ENCODE peak calls at places on chromosomes 7 and 10, in eight cellular contexts. V is WERI-Rb-1, N is RWPE1, U is A549, J is GM12865, B is IMR-90, L is body of pancreas, H is HFFc6. I is an unnamed sample.

GRCh38 chr7:13144622-13145021 is 457.2 kb downstream of the ARL4A start:
- DNase-seq in V (no peak), N (no peak), U (no peak), J (no peak), B (peak), L (peak), H (no peak), I (no peak)

GRCh38 chr10:10644317-10645111 is 373.2 kb upstream of the CELF2 start:
- DNase-seq in V (no peak), N (peak), U (no peak), J (no peak), B (peak), L (no peak), H (no peak), I (peak)

GRCh38 chr7:6650521-6651011 is 13.4 kb downstream of the ZNF316 start:
- DNase-seq in V (peak), N (no peak), U (no peak), J (no peak), B (no peak), L (no peak), H (no peak), I (no peak)

GRCh38 chr10:58189269-58189668 is 78.4 kb downstream of the IPMK start:
- DNase-seq in V (no peak), N (peak), U (peak), J (no peak), B (peak), L (no peak), H (no peak), I (peak)

GRCh38 chr10:88219753-88220152 is 356.3 kb downstream of the PTEN start:
- DNase-seq in V (no peak), N (no peak), U (no peak), J (no peak), B (no peak), L (no peak), H (no peak), I (no peak)

GRCh38 chr10:126122856-126123255 is 226.5 kb downstream of the FANK1 start:
- DNase-seq in V (no peak), N (no peak), U (no peak), J (no peak), B (no peak), L (no peak), H (no peak), I (no peak)

GRCh38 chr7:1466524-1467271 is 7.4 kb upstream of the MICALL2 start:
- DNase-seq in V (peak), N (peak), U (peak), J (peak), B (peak), L (peak), H (peak), I (no peak)

GRCh38 chr10:22693371-22693784 is 21.0 kb downstream of the PIP4K2A start:
- DNase-seq in V (no peak), N (no peak), U (no peak), J (peak), B (peak), L (no peak), H (peak), I (peak)

GRCh38 chr7:111560773-111561658 is 1.3 kb downstream of the IMMP2L start:
- DNase-seq in V (no peak), N (peak), U (peak), J (peak), B (peak), L (peak), H (peak), I (peak)

GRCh38 chr10:29543715-29544114 is 91.1 kb downstream of the SVIL start:
- DNase-seq in V (no peak), N (no peak), U (no peak), J (no peak), B (no peak), L (no peak), H (no peak), I (no peak)

GRCh38 chr7:35725280-35725680 is 30.3 kb upstream of the HERPUD2 start:
- DNase-seq in V (no peak), N (no peak), U (no peak), J (peak), B (no peak), L (peak), H (no peak), I (no peak)

GRCh38 chr7:110050831-110051230 is 1040.1 kb upstream of the LRRN3 start:
- DNase-seq in V (no peak), N (peak), U (no peak), J (no peak), B (no peak), L (no peak), H (no peak), I (no peak)

GRCh38 chr10:85778074-85778473 is 588.5 kb downstream of the GRID1 start:
- DNase-seq in V (no peak), N (no peak), U (no peak), J (no peak), B (no peak), L (no peak), H (no peak), I (no peak)

GRCh38 chr7:140230862-140231778 is 54.3 kb upstream of the KDM7A start:
- DNase-seq in V (peak), N (no peak), U (peak), J (no peak), B (peak), L (peak), H (no peak), I (peak)

GRCh38 chr7:102305414-102306268 is 19.0 kb downstream of the SH2B2 start:
- DNase-seq in V (no peak), N (no peak), U (no peak), J (peak), B (no peak), L (no peak), H (no peak), I (no peak)

GRCh38 chr7:78326870-78327269 is 528.3 kb downstream of the PHTF2 start:
- DNase-seq in V (no peak), N (no peak), U (no peak), J (no peak), B (peak), L (peak), H (peak), I (no peak)

GRCh38 chr7:158399762-158400161 is 187.9 kb downstream of the PTPRN2 start:
- DNase-seq in V (no peak), N (no peak), U (no peak), J (no peak), B (no peak), L (no peak), H (no peak), I (no peak)

GRCh38 chr10:48496831-48497792 is 107.8 kb downstream of the ARHGAP22 start:
- DNase-seq in V (no peak), N (peak), U (no peak), J (no peak), B (peak), L (no peak), H (peak), I (peak)

GRCh38 chr10:72049969-72050781 is 38.2 kb downstream of the SPOCK2 start:
- DNase-seq in V (peak), N (no peak), U (no peak), J (peak), B (no peak), L (no peak), H (no peak), I (no peak)

GRCh38 chr7:148255333-148255732 is 335.2 kb upstream of the C7orf33 start:
- DNase-seq in V (no peak), N (no peak), U (no peak), J (no peak), B (no peak), L (no peak), H (no peak), I (no peak)
- TF ChIP-seq CTCF in V (no peak), N (peak), U (peak), J (no peak), B (no peak), L (no peak), H (peak), I (peak)

DNA sequence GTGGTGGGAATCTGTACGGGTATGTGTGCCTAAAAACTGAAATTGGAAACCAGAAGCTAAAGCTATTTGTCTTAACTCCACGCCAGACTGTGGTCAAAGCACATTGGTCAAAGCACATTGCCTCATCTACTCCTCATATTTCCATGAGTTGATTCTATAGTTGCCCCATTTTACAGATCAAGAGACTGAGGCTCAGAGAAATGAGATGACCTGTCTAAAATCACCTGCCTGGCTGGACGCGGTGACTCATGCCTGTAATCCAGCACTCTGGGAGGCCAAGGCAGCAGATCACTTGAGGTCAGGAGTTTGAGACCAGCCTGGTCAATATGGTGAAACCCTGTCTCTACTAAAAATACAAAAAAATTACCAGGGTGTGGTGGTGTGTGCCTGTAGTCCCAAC is 21.7 kb upstream of the MNX1 start:
- DNase-seq in V (no peak), N (no peak), U (no peak), J (no peak), B (no peak), L (no peak), H (no peak), I (no peak)
- TF ChIP-seq CTCF in V (no peak), N (no peak), U (no peak), J (no peak), B (no peak), L (no peak), H (no peak), I (no peak)

GRCh38 chr7:148684289-148684688 is 14.4 kb upstream of the CUL1 start:
- DNase-seq in V (no peak), N (no peak), U (no peak), J (no peak), B (no peak), L (no peak), H (no peak), I (no peak)
- TF ChIP-seq CTCF in V (no peak), N (no peak), U (no peak), J (no peak), B (no peak), L (no peak), H (no peak), I (no peak)

DNA sequence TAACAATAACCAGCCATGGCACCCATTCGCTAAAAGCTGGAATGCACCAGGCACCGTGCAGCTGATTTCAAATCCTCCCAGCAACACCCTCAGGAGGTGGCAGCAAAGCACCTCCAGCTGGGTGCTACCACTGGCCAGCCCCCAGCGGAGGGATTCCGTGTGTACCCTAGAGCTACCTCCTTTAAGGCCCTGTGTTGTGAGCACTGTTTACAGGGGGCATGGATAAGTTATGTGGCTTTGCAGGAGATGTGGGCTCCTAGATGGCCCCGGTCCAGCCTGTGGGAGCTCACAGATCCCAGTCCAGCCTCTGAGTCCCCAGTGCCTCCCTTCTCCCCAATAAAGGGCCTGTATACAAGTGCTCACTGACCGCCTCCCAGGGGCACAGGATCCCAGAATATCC is 27.1 kb downstream of the TNRC18 start:
- DNase-seq in V (no peak), N (peak), U (peak), J (peak), B (no peak), L (peak), H (no peak), I (peak)
- TF ChIP-seq CTCF in V (no peak), N (no peak), U (peak), J (peak), B (no peak), L (peak), H (no peak), I (peak)

DNA sequence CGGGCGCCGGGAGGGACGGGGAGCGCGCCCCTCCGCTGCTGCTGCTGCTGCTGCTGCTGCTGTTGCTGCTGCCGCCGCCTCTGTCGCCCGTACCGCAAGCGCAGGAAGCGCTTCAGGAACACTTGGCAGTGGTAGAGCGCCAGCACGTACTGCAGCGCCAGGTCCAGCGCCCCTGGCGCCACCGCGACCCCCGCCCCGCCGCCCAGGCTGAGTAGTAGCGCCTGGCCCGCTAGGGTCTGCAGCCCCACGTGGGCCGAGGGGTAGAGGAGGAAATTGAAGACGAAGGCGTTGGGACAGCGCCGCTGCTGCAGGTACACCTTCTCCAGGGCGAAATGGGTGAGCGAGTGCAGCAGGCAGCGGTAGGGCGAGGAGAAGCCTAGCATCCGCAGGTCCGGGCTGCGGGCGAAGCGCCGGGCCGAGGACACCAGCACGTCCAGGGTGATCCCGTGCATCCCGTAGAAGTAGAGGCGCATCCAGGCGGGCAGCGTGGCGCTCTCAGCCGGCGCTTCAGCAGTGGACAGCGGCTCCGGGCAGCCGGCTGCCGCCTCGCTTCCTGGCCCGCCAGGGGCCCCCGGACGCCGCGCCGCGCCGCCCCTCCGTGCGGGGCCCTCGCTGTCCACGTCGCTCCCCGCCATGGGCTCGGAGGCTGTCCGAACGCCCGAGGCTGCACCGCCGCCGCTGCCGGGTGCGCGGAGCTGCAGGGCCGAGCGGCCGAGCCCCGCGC is at the start of gene TMEM229A:
- DNase-seq in V (peak), N (peak), U (peak), J (peak), B (peak), L (peak), H (no peak), I (peak)
- TF ChIP-seq CTCF in V (peak), N (no peak), U (peak), J (no peak), B (no peak), L (no peak), H (no peak), I (no peak)

DNA sequence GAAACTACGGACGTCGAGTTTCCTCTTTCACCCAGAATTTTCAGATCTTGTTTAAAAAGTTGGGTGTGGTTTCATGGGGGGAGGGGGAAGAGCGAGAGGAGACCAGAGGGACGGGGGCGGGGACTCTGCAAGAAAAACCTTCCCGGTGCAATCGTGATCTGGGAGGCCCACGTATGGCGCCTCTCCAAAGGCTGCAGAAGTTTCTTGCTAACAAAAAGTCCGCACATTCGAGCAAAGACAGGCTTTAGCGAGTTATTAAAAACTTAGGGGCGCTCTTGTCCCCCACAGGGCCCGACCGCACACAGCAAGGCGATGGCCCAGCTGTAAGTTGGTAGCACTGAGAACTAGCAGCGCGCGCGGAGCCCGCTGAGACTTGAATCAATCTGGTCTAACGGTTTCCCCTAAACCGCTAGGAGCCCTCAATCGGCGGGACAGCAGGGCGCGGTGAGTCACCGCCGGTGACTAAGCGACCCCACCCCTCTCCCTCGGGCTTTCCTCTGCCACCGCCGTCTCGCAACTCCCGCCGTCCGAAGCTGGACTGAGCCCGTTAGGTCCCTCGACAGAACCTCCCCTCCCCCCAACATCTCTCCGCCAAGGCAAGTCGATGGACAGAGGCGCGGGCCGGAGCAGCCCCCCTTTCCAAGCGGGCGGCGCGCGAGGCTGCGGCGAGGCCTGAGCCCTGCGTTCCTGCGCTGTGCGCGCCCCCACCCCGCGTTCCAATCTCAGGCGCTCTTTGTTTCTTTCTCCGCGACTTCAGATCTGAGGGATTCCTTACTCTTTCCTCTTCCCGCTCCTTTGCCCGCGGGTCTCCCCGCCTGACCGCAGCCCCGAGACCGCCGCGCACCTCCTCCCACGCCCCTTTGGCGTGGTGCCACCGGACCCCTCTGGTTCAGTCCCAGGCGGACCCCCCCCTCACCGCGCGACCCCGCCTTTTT is at the start of gene VIM:
- DNase-seq in V (peak), N (peak), U (peak), J (peak), B (peak), L (peak), H (peak), I (peak)
- TF ChIP-seq CTCF in V (no peak), N (no peak), U (no peak), J (no peak), B (peak), L (no peak), H (peak), I (no peak)

DNA sequence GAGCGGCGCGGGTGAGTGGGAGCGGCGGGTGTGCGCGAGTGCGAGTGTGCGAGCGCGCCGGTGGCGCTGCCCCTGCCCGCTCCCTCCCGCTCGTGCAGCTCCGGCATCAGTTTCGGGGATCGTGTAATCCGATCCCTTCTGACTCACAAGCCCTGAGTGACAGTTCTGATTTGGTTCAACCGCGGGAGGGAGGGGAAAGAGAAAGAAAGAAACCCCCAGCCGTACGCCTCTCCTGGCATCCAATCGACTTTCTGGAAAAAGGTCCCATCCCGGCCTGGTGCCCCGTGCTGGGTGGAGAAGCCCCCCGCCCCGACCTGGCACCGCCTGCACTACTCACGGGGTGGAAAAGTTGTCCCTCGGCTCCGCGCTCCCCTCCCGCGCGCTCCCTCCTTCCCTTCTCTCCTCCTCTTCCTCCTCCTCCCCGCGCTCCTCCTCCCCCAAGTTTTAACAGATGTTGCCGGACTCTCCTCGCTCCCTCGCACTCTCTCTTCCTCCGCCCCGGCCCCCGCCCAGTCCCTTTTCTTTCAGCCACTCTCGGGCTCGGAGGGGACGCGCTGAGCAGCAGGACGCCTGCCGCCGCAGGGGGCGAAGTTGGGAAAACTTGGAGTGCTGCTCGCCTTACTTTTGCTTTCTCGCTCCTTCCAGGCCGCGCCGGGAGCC is at the start of gene GLI3:
- DNase-seq in V (peak), N (peak), U (peak), J (peak), B (peak), L (peak), H (peak), I (peak)
- TF ChIP-seq CTCF in V (no peak), N (peak), U (no peak), J (no peak), B (peak), L (peak), H (peak), I (peak)

GRCh38 chr7:106984034-106984433 is 60.5 kb upstream of the PRKAR2B start:
- DNase-seq in V (no peak), N (no peak), U (no peak), J (no peak), B (no peak), L (no peak), H (no peak), I (no peak)

GRCh38 chr7:106980358-106980685 is 64.2 kb upstream of the PRKAR2B start:
- DNase-seq in V (no peak), N (no peak), U (no peak), J (no peak), B (no peak), L (no peak), H (no peak), I (no peak)

GRCh38 chr7:106982415-106982814 is 62.1 kb upstream of the PRKAR2B start:
- DNase-seq in V (no peak), N (no peak), U (no peak), J (no peak), B (peak), L (peak), H (no peak), I (no peak)

GRCh38 chr7:106979551-106980357 is 64.8 kb upstream of the PRKAR2B start:
- DNase-seq in V (no peak), N (no peak), U (no peak), J (no peak), B (no peak), L (no peak), H (no peak), I (no peak)

DNA sequence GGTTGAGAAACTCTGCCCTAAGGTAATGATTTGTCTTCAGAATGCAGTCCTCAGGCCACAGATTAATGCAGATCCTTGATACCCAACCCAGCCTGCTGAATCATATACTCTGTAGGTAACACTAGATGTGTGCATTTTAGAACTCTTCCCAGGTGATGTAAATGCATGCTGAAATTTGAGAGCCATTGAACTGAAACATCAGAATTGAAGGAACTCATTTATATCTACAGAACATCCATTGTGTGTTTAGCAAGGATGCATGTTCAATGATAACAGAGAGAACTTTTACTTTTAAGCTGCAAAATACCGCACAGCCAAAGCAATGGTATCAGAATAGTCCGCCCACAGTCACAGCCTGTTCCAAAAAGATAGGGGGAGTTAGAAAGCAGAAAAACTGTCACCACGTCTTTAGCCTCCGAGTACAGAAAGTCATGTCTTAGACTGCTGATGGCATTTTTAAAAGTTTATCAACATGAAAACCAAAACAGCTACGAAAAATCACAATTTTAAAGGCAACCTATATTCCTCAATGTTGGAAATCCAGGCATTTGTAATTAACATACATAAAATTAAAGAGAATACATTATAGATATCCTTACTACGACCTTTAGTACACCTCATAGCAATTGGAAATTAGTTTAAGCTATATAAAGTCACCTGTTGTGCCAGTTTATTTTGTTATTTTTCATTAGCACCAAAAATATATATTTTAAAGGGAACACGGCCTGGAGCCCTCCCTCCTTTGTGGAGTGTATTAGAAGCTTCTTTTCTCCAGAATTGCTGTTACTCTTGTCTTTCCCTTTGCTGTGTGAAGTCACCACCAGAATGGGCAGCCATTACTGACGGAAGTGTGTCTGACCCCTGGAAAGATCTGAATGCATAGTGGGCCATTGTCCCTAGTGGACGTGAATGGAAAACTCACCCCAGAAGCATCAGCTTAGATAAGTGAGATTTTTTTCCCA is 65.8 kb upstream of the PRKAR2B start:
- DNase-seq in V (no peak), N (no peak), U (peak), J (no peak), B (no peak), L (no peak), H (no peak), I (no peak)
- TF ChIP-seq CTCF in V (peak), N (no peak), U (no peak), J (no peak), B (no peak), L (no peak), H (peak), I (no peak)